ENCODE peak calls at places on chromosomes 5 and 9, in nine cellular contexts. E is Caco-2; U is fibroblast of lung; Q is mammary epithelial cell; C is CD8-positive, alpha-beta T cell; A is H9; R is uterus; M is stomach; K is Karpas-422. S is an unnamed sample. For H3K9me3 and H3K27me3, the result is how much of the 10 kb centered on the place peaks cover.

GRCh38 chr5:133883916-133884315 is 84.5 kb downstream of the C5orf15 start:
- DNase-seq in C (no peak), Q (no peak), U (no peak), E (no peak), K (no peak), R (no peak), A (no peak), M (no peak), S (no peak)

GRCh38 chr9:18806277-18806676 is 226.7 kb downstream of the SAXO1 start:
- DNase-seq in Q (no peak), C (no peak), K (no peak), R (no peak), M (no peak), A (no peak), E (no peak), U (no peak), S (no peak)

GRCh38 chr5:134245101-134245604 is 19.3 kb upstream of the PPP2CA start:
- DNase-seq in U (peak), E (peak), K (no peak), R (peak), Q (peak), M (no peak), A (peak), C (no peak), S (no peak)

GRCh38 chr5:60541980-60542379 is 158.0 kb downstream of the DEPDC1B start:
- DNase-seq in R (no peak), U (peak), M (no peak), E (no peak), K (no peak), C (no peak), Q (peak), A (no peak), S (no peak)

GRCh38 chr9:34457266-34458012 is 931 bp downstream of the FAM219A start:
- DNase-seq in A (peak), C (no peak), K (peak), U (peak), E (no peak), Q (peak), M (peak), R (peak), S (peak)

GRCh38 chr5:39928709-39929108 is 503.9 kb upstream of the DAB2 start:
- DNase-seq in C (no peak), U (no peak), E (no peak), R (no peak), A (no peak), K (no peak), Q (no peak), M (no peak), S (no peak)

GRCh38 chr5:172932313-172933017 is 26.8 kb upstream of the RPL26L1 start:
- DNase-seq in Q (peak), K (peak), R (peak), U (peak), M (peak), E (peak), A (peak), C (peak), S (peak)

GRCh38 chr9:93582550-93582949 is 6.2 kb downstream of the PHF2 start:
- DNase-seq in M (peak), C (no peak), K (no peak), R (no peak), A (no peak), U (no peak), E (no peak), Q (no peak), S (peak)

GRCh38 chr5:34685485-34686197 is 29.5 kb downstream of the RAI14 start:
- DNase-seq in Q (peak), A (no peak), M (no peak), C (no peak), E (no peak), U (peak), K (no peak), R (no peak), S (no peak)

GRCh38 chr5:98173334-98173733 is 600.1 kb upstream of the RGMB start:
- DNase-seq in K (no peak), M (no peak), Q (peak), C (no peak), R (no peak), A (no peak), E (no peak), U (peak), S (no peak)

GRCh38 chr5:72599519-72600400 is 92.5 kb upstream of the ZNF366 start:
- DNase-seq in E (no peak), A (no peak), Q (peak), M (no peak), U (peak), K (no peak), R (no peak), C (no peak), S (no peak)

GRCh38 chr5:13814293-13814692 is 130.2 kb downstream of the DNAH5 start:
- DNase-seq in M (no peak), E (no peak), K (no peak), A (no peak), U (peak), C (no peak), Q (peak), R (no peak), S (no peak)

GRCh38 chr5:176481659-176482213 is 33.6 kb downstream of the FAF2 start:
- DNase-seq in E (no peak), K (peak), U (no peak), R (no peak), M (no peak), A (no peak), C (no peak), Q (no peak), S (no peak)

GRCh38 chr5:172820046-172820767 is 13.8 kb upstream of the ERGIC1 start:
- DNase-seq in U (peak), C (no peak), E (no peak), A (no peak), K (no peak), Q (peak), R (peak), M (peak), S (no peak)

GRCh38 chr5:31122998-31123950 is 70.2 kb upstream of the CDH6 start:
- DNase-seq in E (no peak), K (no peak), C (no peak), M (no peak), R (no peak), U (peak), Q (no peak), A (no peak), S (no peak)

GRCh38 chr9:89497978-89498844 is at the start of gene SEMA4D:
- DNase-seq in Q (peak), M (peak), E (peak), R (peak), A (peak), U (peak), K (peak), C (peak), S (peak)

GRCh38 chr9:2340046-2340760 is 281.4 kb upstream of the VLDLR start:
- DNase-seq in M (no peak), E (no peak), C (no peak), K (no peak), U (peak), A (no peak), Q (peak), R (no peak), S (no peak)

GRCh38 chr5:131436081-131436480 is 172.2 kb downstream of the CDC42SE2 start:
- DNase-seq in K (no peak), U (no peak), C (no peak), M (no peak), Q (no peak), A (no peak), E (no peak), R (no peak), S (no peak)

GRCh38 chr9:30746589-30746988 is 1637.9 kb upstream of the ACO1 start:
- DNase-seq in C (no peak), U (no peak), Q (no peak), R (no peak), A (no peak), M (no peak), K (no peak), E (no peak), S (no peak)

GRCh38 chr9:114150608-114151007 is 4.7 kb upstream of the COL27A1 start:
- DNase-seq in A (no peak), C (no peak), E (no peak), K (no peak), Q (no peak), R (no peak), U (peak), M (no peak), S (no peak)

GRCh38 chr9:111839981-111840380 is 45.2 kb upstream of the SHOC1 start:
- DNase-seq in C (no peak), E (no peak), A (no peak), M (no peak), Q (no peak), R (no peak), U (peak), K (no peak), S (no peak)

GRCh38 chr5:116032094-116032517 is at the start of gene ARL14EPL:
- DNase-seq in R (no peak), U (peak), E (peak), A (no peak), M (peak), Q (peak), C (no peak), K (peak), S (peak)

GRCh38 chr9:124046189-124046588 is 34.6 kb downstream of the LHX2 start:
- DNase-seq in C (no peak), M (no peak), A (no peak), E (no peak), K (no peak), R (no peak), Q (no peak), U (no peak), S (no peak)

GRCh38 chr5:52870448-52870847 is 82.7 kb downstream of the ITGA1 start:
- DNase-seq in K (no peak), U (no peak), Q (peak), E (no peak), A (no peak), M (no peak), R (no peak), C (no peak), S (no peak)

GRCh38 chr5:56523779-56524178 is 290.6 kb upstream of the ANKRD55 start:
- DNase-seq in R (peak), C (no peak), E (no peak), A (no peak), U (no peak), M (no peak), Q (no peak), K (no peak), S (no peak)

GRCh38 chr9:3825724-3826123 is 299.9 kb upstream of the RFX3 start:
- DNase-seq in Q (no peak), M (no peak), K (no peak), R (no peak), U (no peak), E (no peak), C (no peak), A (peak), S (no peak)

GRCh38 chr5:79590395-79590999 is 21.7 kb upstream of the TENT2 start:
- DNase-seq in U (no peak), M (no peak), C (no peak), A (no peak), R (no peak), E (no peak), K (no peak), Q (no peak), S (no peak)

GRCh38 chr9:135507104-135508035 is 6.9 kb downstream of the MRPS2 start:
- DNase-seq in M (no peak), K (no peak), R (no peak), C (no peak), E (peak), A (peak), U (no peak), Q (no peak), S (peak)

GRCh38 chr5:31329722-31330121 is 136.2 kb downstream of the CDH6 start:
- DNase-seq in C (no peak), M (no peak), Q (no peak), K (no peak), R (no peak), A (no peak), E (no peak), U (no peak), S (no peak)

GRCh38 chr5:55853818-55854217 is 2.7 kb downstream of the IL31RA start:
- DNase-seq in C (no peak), E (no peak), R (no peak), A (no peak), M (no peak), K (no peak), U (peak), Q (no peak), S (no peak)

GRCh38 chr5:100562821-100563220 is 27.6 kb downstream of the FAM174A start:
- DNase-seq in K (no peak), E (no peak), C (no peak), M (no peak), Q (no peak), U (no peak), A (no peak), R (no peak), S (no peak)

GRCh38 chr9:99192786-99193465 is 28.8 kb downstream of the ALG2 start:
- DNase-seq in K (no peak), E (no peak), M (no peak), Q (no peak), U (peak), C (no peak), A (no peak), R (no peak), S (no peak)

GRCh38 chr5:147384346-147385193 is 125.3 kb downstream of the DPYSL3 start:
- DNase-seq in M (no peak), U (peak), C (no peak), E (no peak), A (no peak), R (no peak), K (peak), Q (no peak), S (no peak)

GRCh38 chr5:148388692-148389091 is 4.9 kb downstream of the FBXO38 start:
- DNase-seq in Q (no peak), A (no peak), E (no peak), U (peak), M (no peak), K (no peak), C (no peak), R (no peak), S (no peak)

GRCh38 chr5:135027699-135028615 is 6.1 kb downstream of the PITX1 start:
- DNase-seq in R (no peak), K (peak), C (no peak), U (no peak), E (no peak), Q (no peak), M (no peak), A (no peak), S (peak)

GRCh38 chr9:129886226-129887174 is 51.2 kb downstream of the USP20 start:
- DNase-seq in R (no peak), C (peak), Q (no peak), E (no peak), U (no peak), M (no peak), A (peak), K (peak), S (no peak)

DNA sequence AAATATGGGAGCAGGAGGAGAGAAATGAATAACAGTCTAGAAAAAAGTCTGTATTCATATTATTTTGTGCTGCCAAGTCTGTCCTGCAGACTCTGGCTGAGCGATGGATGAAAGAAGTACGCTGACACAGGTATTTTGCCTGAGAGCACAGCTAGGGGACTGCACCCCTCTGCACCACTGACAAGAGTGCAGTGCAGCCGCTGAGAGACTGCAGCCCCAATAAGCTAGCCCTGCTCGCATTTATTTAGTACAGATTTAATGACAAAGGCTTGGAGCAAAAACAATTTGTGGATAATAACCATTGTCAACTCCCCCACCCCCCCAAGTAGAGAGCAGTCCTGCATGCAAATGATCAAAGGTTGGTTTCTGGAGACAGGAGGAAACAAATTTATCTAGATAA is 13.3 kb upstream of the MRPS30 start:
- DNase-seq in C (no peak), A (peak), M (no peak), E (no peak), U (no peak), R (no peak), K (no peak), Q (no peak), S (no peak)
- H3K9me3 ChIP-seq in C (under half), A (under half), M (under half), E (under half), U (under half), R (under half), K (under half), Q (under half), S (under half)

DNA sequence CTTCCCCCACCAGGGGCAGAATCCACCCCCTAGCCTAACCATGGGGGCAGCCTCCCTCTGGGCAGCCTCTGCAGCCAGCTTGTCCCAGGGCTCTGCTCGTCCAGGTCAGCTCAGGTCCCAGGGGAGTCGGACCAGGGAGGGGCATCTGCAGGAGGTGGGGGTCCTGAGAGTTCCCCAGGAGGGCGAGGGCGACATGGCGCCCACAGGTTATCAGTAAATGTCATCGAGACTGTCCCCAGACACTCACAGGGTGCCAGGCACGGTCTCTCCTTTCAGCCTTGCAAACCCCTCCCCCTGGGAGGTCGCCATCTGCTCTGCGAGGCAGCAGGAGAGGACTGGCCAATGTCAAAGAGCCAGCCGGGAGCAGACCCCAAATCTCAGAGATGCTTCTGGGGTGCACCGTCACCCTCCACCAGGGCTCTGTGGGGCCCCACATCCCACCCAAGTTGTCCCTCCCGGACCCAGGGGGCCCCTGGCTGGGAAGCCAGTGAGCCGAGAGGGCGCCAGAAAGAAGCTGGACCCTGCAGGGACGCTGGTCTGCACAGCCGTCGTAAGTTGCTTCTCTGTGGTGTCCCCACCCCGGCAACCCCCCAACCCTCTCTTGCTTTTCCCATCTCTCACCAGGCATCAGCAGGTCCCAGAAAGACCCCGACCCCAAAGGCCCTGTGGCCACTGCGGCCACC is 69.3 kb downstream of the NTNG2 start:
- DNase-seq in M (no peak), Q (no peak), E (no peak), K (no peak), C (no peak), R (no peak), U (no peak), A (no peak), S (no peak)
- H3K27me3 ChIP-seq in M (under half), Q (under half), E (under half), K (under half), C (under half), R (under half), U (under half), A (under half), S (under half)

GRCh38 chr9:24391095-24391494 is 154.6 kb downstream of the IZUMO3 start:
- DNase-seq in U (no peak), E (no peak), M (no peak), A (no peak), Q (no peak), R (no peak), C (no peak), K (no peak), S (no peak)
- H3K9me3 ChIP-seq in U (under half), E (under half), M (under half), A (under half), Q (under half), R (under half), C (under half), K (under half), S (under half)

DNA sequence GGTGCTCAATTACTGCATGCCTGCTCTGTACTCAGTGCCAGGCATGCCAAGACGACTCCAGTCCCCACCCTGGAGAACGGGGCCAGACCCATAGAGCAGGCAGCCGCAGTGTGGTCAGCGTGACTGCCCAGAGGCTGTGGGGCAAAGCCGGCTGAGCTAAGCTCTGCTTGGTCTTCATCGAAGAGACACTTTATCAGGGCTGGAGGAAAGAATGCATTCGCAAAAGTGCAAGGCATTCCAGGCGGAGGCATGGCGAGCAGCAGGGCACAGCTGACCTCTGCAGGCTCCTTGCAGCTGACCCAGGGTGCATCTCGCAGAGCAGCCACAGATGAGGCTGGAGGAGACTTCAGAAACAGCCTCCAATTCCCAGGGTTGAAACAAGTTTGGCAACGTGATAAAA is 13.6 kb downstream of the MED27 start:
- DNase-seq in E (no peak), M (no peak), A (no peak), K (no peak), R (no peak), C (no peak), Q (no peak), U (no peak), S (no peak)
- H3K27me3 ChIP-seq in E (under half), M (under half), A (under half), K (under half), R (under half), C (under half), Q (under half), U (under half), S (under half)

GRCh38 chr5:2300421-2300820 is 417.7 kb upstream of the IRX4 start:
- DNase-seq in A (peak), E (no peak), Q (no peak), C (no peak), M (no peak), R (no peak), U (no peak), K (no peak), S (no peak)
- H3K9me3 ChIP-seq in A (under half), E (under half), Q (under half), C (under half), M (under half), R (under half), U (under half), K (under half), S (under half)